ENCODE peak calls at places on chromosomes 13 and 19, in seven cellular contexts. One of them, this sample, is unnamed.

GRCh38 chr19:1847684-1848398 is 442 bp downstream of the REXO1 start:
- DNase-seq in hippocampal formation: no peak
- DNase-seq in GM23338: peak; percentile 76
- DNase-seq in NCI-H510A treated with DMSO at 0.1 percent for 48 hours: no peak
- DNase-seq in retinal pigment epithelial cell: peak; percentile 34
- DNase-seq in HTR-8/SVneo: no peak
- DNase-seq in C1 segment of cervical spinal cord: no peak
- DNase-seq in this sample: peak; percentile 52

GRCh38 chr19:16218851-16219250 is 21.1 kb downstream of the AP1M1 start:
- DNase-seq in hippocampal formation: no peak
- DNase-seq in GM23338: no peak
- DNase-seq in NCI-H510A treated with DMSO at 0.1 percent for 48 hours: no peak
- DNase-seq in retinal pigment epithelial cell: no peak
- DNase-seq in HTR-8/SVneo: no peak
- DNase-seq in C1 segment of cervical spinal cord: no peak
- DNase-seq in this sample: no peak

GRCh38 chr19:46614114-46614701 is 10.7 kb downstream of the PTGIR start:
- DNase-seq in hippocampal formation: peak; percentile 78
- DNase-seq in GM23338: peak; percentile 90
- DNase-seq in NCI-H510A treated with DMSO at 0.1 percent for 48 hours: peak; percentile 69
- DNase-seq in retinal pigment epithelial cell: no peak
- DNase-seq in HTR-8/SVneo: peak; percentile 85
- DNase-seq in C1 segment of cervical spinal cord: peak; percentile 72
- DNase-seq in this sample: peak; percentile 76

GRCh38 chr19:38675611-38676010 is 28.2 kb downstream of the ACTN4 start:
- DNase-seq in hippocampal formation: peak; percentile 29
- DNase-seq in GM23338: no peak
- DNase-seq in NCI-H510A treated with DMSO at 0.1 percent for 48 hours: no peak
- DNase-seq in retinal pigment epithelial cell: no peak
- DNase-seq in HTR-8/SVneo: no peak
- DNase-seq in C1 segment of cervical spinal cord: no peak
- DNase-seq in this sample: no peak

GRCh38 chr13:86559915-86560314 is 760.7 kb upstream of the SLITRK6 start:
- DNase-seq in hippocampal formation: no peak
- DNase-seq in GM23338: no peak
- DNase-seq in NCI-H510A treated with DMSO at 0.1 percent for 48 hours: no peak
- DNase-seq in retinal pigment epithelial cell: no peak
- DNase-seq in HTR-8/SVneo: no peak
- DNase-seq in C1 segment of cervical spinal cord: no peak
- DNase-seq in this sample: no peak

GRCh38 chr13:107043016-107043957 is 475.4 kb upstream of the ARGLU1 start:
- DNase-seq in hippocampal formation: no peak
- DNase-seq in GM23338: no peak
- DNase-seq in NCI-H510A treated with DMSO at 0.1 percent for 48 hours: no peak
- DNase-seq in retinal pigment epithelial cell: no peak
- DNase-seq in HTR-8/SVneo: no peak
- DNase-seq in C1 segment of cervical spinal cord: no peak
- DNase-seq in this sample: no peak

GRCh38 chr19:29596080-29596479 is 10.0 kb upstream of the POP4 start:
- DNase-seq in hippocampal formation: no peak
- DNase-seq in GM23338: no peak
- DNase-seq in NCI-H510A treated with DMSO at 0.1 percent for 48 hours: no peak
- DNase-seq in retinal pigment epithelial cell: no peak
- DNase-seq in HTR-8/SVneo: no peak
- DNase-seq in C1 segment of cervical spinal cord: no peak
- DNase-seq in this sample: no peak

GRCh38 chr19:801030-801860 is 4.0 kb downstream of the PTBP1 start:
- DNase-seq in hippocampal formation: no peak
- DNase-seq in GM23338: peak; percentile 15
- DNase-seq in NCI-H510A treated with DMSO at 0.1 percent for 48 hours: no peak
- DNase-seq in retinal pigment epithelial cell: peak; percentile 54
- DNase-seq in HTR-8/SVneo: no peak
- DNase-seq in C1 segment of cervical spinal cord: no peak
- DNase-seq in this sample: no peak

GRCh38 chr13:39900106-39900750 is 244.8 kb downstream of the COG6 start:
- DNase-seq in hippocampal formation: no peak
- DNase-seq in GM23338: no peak
- DNase-seq in NCI-H510A treated with DMSO at 0.1 percent for 48 hours: no peak
- DNase-seq in retinal pigment epithelial cell: peak; percentile 75
- DNase-seq in HTR-8/SVneo: no peak
- DNase-seq in C1 segment of cervical spinal cord: no peak
- DNase-seq in this sample: no peak

GRCh38 chr13:30978981-30979956 is 46.8 kb downstream of the TEX26 start:
- DNase-seq in hippocampal formation: no peak
- DNase-seq in GM23338: peak; percentile 95
- DNase-seq in NCI-H510A treated with DMSO at 0.1 percent for 48 hours: no peak
- DNase-seq in retinal pigment epithelial cell: no peak
- DNase-seq in HTR-8/SVneo: no peak
- DNase-seq in C1 segment of cervical spinal cord: no peak
- DNase-seq in this sample: no peak

GRCh38 chr19:53595510-53595867 is 36.3 kb upstream of the DPRX start:
- DNase-seq in hippocampal formation: no peak
- DNase-seq in GM23338: no peak
- DNase-seq in NCI-H510A treated with DMSO at 0.1 percent for 48 hours: no peak
- DNase-seq in retinal pigment epithelial cell: no peak
- DNase-seq in HTR-8/SVneo: no peak
- DNase-seq in C1 segment of cervical spinal cord: no peak
- DNase-seq in this sample: no peak

GRCh38 chr19:17340871-17341357 is 3.6 kb downstream of the GTPBP3 start:
- DNase-seq in hippocampal formation: no peak
- DNase-seq in GM23338: peak; percentile 76
- DNase-seq in NCI-H510A treated with DMSO at 0.1 percent for 48 hours: no peak
- DNase-seq in retinal pigment epithelial cell: no peak
- DNase-seq in HTR-8/SVneo: no peak
- DNase-seq in C1 segment of cervical spinal cord: no peak
- DNase-seq in this sample: no peak

GRCh38 chr13:28485551-28485950 is 9.4 kb downstream of the FLT1 start:
- DNase-seq in hippocampal formation: no peak
- DNase-seq in GM23338: peak; percentile 21
- DNase-seq in NCI-H510A treated with DMSO at 0.1 percent for 48 hours: no peak
- DNase-seq in retinal pigment epithelial cell: no peak
- DNase-seq in HTR-8/SVneo: no peak
- DNase-seq in C1 segment of cervical spinal cord: no peak
- DNase-seq in this sample: no peak

GRCh38 chr19:8209111-8209964 is at the start of gene CERS4:
- DNase-seq in hippocampal formation: peak; percentile 90
- DNase-seq in GM23338: peak; percentile 95
- DNase-seq in NCI-H510A treated with DMSO at 0.1 percent for 48 hours: peak; percentile 82
- DNase-seq in retinal pigment epithelial cell: no peak
- DNase-seq in HTR-8/SVneo: peak; percentile 86
- DNase-seq in C1 segment of cervical spinal cord: peak; percentile 74
- DNase-seq in this sample: peak; percentile 37

GRCh38 chr13:100290165-100290801 is 201.4 kb downstream of the PCCA start:
- DNase-seq in hippocampal formation: no peak
- DNase-seq in GM23338: no peak
- DNase-seq in NCI-H510A treated with DMSO at 0.1 percent for 48 hours: no peak
- DNase-seq in retinal pigment epithelial cell: no peak
- DNase-seq in HTR-8/SVneo: no peak
- DNase-seq in C1 segment of cervical spinal cord: no peak
- DNase-seq in this sample: no peak